ENCODE peak calls at places on chromosomes 6 and 20, in seven cellular contexts. One of them, this sample, is unnamed.

GRCh38 chr6:80460396-80460912 is 354.0 kb downstream of the BCKDHB start:
- DNase-seq in fibroblast of lung: peak; percentile 51
- DNase-seq in K562: no peak
- DNase-seq in neural progenitor cell: no peak
- DNase-seq in HCT116: no peak
- DNase-seq in GM23338: no peak
- DNase-seq in astrocyte: no peak
- DNase-seq in this sample: peak; percentile 64

GRCh38 chr20:8449120-8449519 is 317.1 kb downstream of the PLCB1 start:
- DNase-seq in fibroblast of lung: peak; percentile 68
- DNase-seq in K562: no peak
- DNase-seq in neural progenitor cell: no peak
- DNase-seq in HCT116: no peak
- DNase-seq in GM23338: no peak
- DNase-seq in astrocyte: peak; percentile 54
- DNase-seq in this sample: peak; percentile 50

GRCh38 chr20:37901667-37902503 is 1.0 kb upstream of the VSTM2L start:
- DNase-seq in fibroblast of lung: peak; percentile 72
- DNase-seq in K562: peak; percentile 84
- DNase-seq in neural progenitor cell: peak; percentile 82
- DNase-seq in HCT116: peak; percentile 4
- DNase-seq in GM23338: peak; percentile 82
- DNase-seq in astrocyte: peak; percentile 64
- DNase-seq in this sample: peak; percentile 81

GRCh38 chr6:53928641-53929339 is 134.0 kb downstream of the LRRC1 start:
- DNase-seq in fibroblast of lung: peak; percentile 70
- DNase-seq in K562: no peak
- DNase-seq in neural progenitor cell: no peak
- DNase-seq in HCT116: peak; percentile 18
- DNase-seq in GM23338: no peak
- DNase-seq in astrocyte: peak; percentile 68
- DNase-seq in this sample: no peak

GRCh38 chr20:46901638-46902037 is 7.0 kb downstream of the EYA2 start:
- DNase-seq in fibroblast of lung: no peak
- DNase-seq in K562: no peak
- DNase-seq in neural progenitor cell: no peak
- DNase-seq in HCT116: no peak
- DNase-seq in GM23338: no peak
- DNase-seq in astrocyte: no peak
- DNase-seq in this sample: no peak

GRCh38 chr20:25044660-25045342 is 13.1 kb downstream of the ACSS1 start:
- DNase-seq in fibroblast of lung: no peak
- DNase-seq in K562: no peak
- DNase-seq in neural progenitor cell: no peak
- DNase-seq in HCT116: no peak
- DNase-seq in GM23338: no peak
- DNase-seq in astrocyte: no peak
- DNase-seq in this sample: no peak

GRCh38 chr6:110518281-110518623 is 41.8 kb upstream of the SLC22A16 start:
- DNase-seq in fibroblast of lung: no peak
- DNase-seq in K562: no peak
- DNase-seq in neural progenitor cell: peak; percentile 43
- DNase-seq in HCT116: no peak
- DNase-seq in GM23338: peak; percentile 69
- DNase-seq in astrocyte: no peak
- DNase-seq in this sample: peak; percentile 61

GRCh38 chr6:139407718-139408222 is 33.3 kb upstream of the CITED2 start:
- DNase-seq in fibroblast of lung: peak; percentile 100
- DNase-seq in K562: no peak
- DNase-seq in neural progenitor cell: peak; percentile 17
- DNase-seq in HCT116: no peak
- DNase-seq in GM23338: no peak
- DNase-seq in astrocyte: peak; percentile 100
- DNase-seq in this sample: peak; percentile 94

GRCh38 chr6:54010340-54011276 is 100.6 kb upstream of the MLIP start:
- DNase-seq in fibroblast of lung: peak; percentile 9
- DNase-seq in K562: no peak
- DNase-seq in neural progenitor cell: no peak
- DNase-seq in HCT116: no peak
- DNase-seq in GM23338: no peak
- DNase-seq in astrocyte: no peak
- DNase-seq in this sample: no peak

GRCh38 chr6:29887819-29888581 is 54.3 kb upstream of the HLA-A start:
- DNase-seq in fibroblast of lung: peak; percentile 10
- DNase-seq in K562: no peak
- DNase-seq in neural progenitor cell: peak; percentile 47
- DNase-seq in HCT116: peak; percentile 18
- DNase-seq in GM23338: peak; percentile 85
- DNase-seq in astrocyte: no peak
- DNase-seq in this sample: peak; percentile 73

GRCh38 chr6:39365281-39366074 is 43.0 kb upstream of the KCNK16 start:
- DNase-seq in fibroblast of lung: peak; percentile 75
- DNase-seq in K562: no peak
- DNase-seq in neural progenitor cell: no peak
- DNase-seq in HCT116: no peak
- DNase-seq in GM23338: no peak
- DNase-seq in astrocyte: peak; percentile 57
- DNase-seq in this sample: peak; percentile 88

GRCh38 chr6:20916081-20916480 is 381.8 kb downstream of the CDKAL1 start:
- DNase-seq in fibroblast of lung: peak; percentile 39
- DNase-seq in K562: no peak
- DNase-seq in neural progenitor cell: no peak
- DNase-seq in HCT116: no peak
- DNase-seq in GM23338: no peak
- DNase-seq in astrocyte: peak; percentile 31
- DNase-seq in this sample: peak; percentile 78

GRCh38 chr6:4172368-4172767 is 37.0 kb upstream of the ECI2 start:
- DNase-seq in fibroblast of lung: no peak
- DNase-seq in K562: peak; percentile 6
- DNase-seq in neural progenitor cell: no peak
- DNase-seq in HCT116: no peak
- DNase-seq in GM23338: no peak
- DNase-seq in astrocyte: no peak
- DNase-seq in this sample: no peak

GRCh38 chr6:127737009-127737486 is 160.1 kb downstream of the C6orf58 start:
- DNase-seq in fibroblast of lung: peak; percentile 60
- DNase-seq in K562: peak; percentile 12
- DNase-seq in neural progenitor cell: peak; percentile 70
- DNase-seq in HCT116: peak; percentile 74
- DNase-seq in GM23338: peak; percentile 84
- DNase-seq in astrocyte: peak; percentile 44
- DNase-seq in this sample: peak; percentile 79

GRCh38 chr20:57828696-57829095 is 118.9 kb upstream of the PMEPA1 start:
- DNase-seq in fibroblast of lung: no peak
- DNase-seq in K562: no peak
- DNase-seq in neural progenitor cell: no peak
- DNase-seq in HCT116: no peak
- DNase-seq in GM23338: no peak
- DNase-seq in astrocyte: no peak
- DNase-seq in this sample: no peak

GRCh38 chr6:155324993-155325392 is 10.7 kb upstream of the TFB1M start:
- DNase-seq in fibroblast of lung: no peak
- DNase-seq in K562: no peak
- DNase-seq in neural progenitor cell: no peak
- DNase-seq in HCT116: no peak
- DNase-seq in GM23338: no peak
- DNase-seq in astrocyte: no peak
- DNase-seq in this sample: no peak

GRCh38 chr6:169806718-169807117 is 55.3 kb downstream of the ERMARD start:
- DNase-seq in fibroblast of lung: no peak
- DNase-seq in K562: no peak
- DNase-seq in neural progenitor cell: no peak
- DNase-seq in HCT116: no peak
- DNase-seq in GM23338: no peak
- DNase-seq in astrocyte: no peak
- DNase-seq in this sample: no peak

GRCh38 chr6:136587527-136587926 is 37.3 kb upstream of the MAP7 start:
- DNase-seq in fibroblast of lung: no peak
- DNase-seq in K562: no peak
- DNase-seq in neural progenitor cell: no peak
- DNase-seq in HCT116: no peak
- DNase-seq in GM23338: no peak
- DNase-seq in astrocyte: no peak
- DNase-seq in this sample: peak; percentile 12

GRCh38 chr6:41288025-41288777 is 1.7 kb upstream of the TREM1 start:
- DNase-seq in fibroblast of lung: no peak
- DNase-seq in K562: no peak
- DNase-seq in neural progenitor cell: no peak
- DNase-seq in HCT116: no peak
- DNase-seq in GM23338: no peak
- DNase-seq in astrocyte: no peak
- DNase-seq in this sample: peak; percentile 54

GRCh38 chr6:166566026-166567011 is 20.2 kb downstream of the RAMACL start:
- DNase-seq in fibroblast of lung: no peak
- DNase-seq in K562: no peak
- DNase-seq in neural progenitor cell: no peak
- DNase-seq in HCT116: no peak
- DNase-seq in GM23338: no peak
- DNase-seq in astrocyte: no peak
- DNase-seq in this sample: no peak

GRCh38 chr20:59783020-59784010 is 150.1 kb downstream of the SYCP2 start:
- DNase-seq in fibroblast of lung: peak; percentile 10
- DNase-seq in K562: peak; percentile 67
- DNase-seq in neural progenitor cell: peak; percentile 87
- DNase-seq in HCT116: peak; percentile 32
- DNase-seq in GM23338: peak; percentile 89
- DNase-seq in astrocyte: peak; percentile 0
- DNase-seq in this sample: peak; percentile 56

GRCh38 chr6:37176268-37177082 is 6.5 kb downstream of the PIM1 start:
- DNase-seq in fibroblast of lung: no peak
- DNase-seq in K562: no peak
- DNase-seq in neural progenitor cell: no peak
- DNase-seq in HCT116: no peak
- DNase-seq in GM23338: peak; percentile 62
- DNase-seq in astrocyte: no peak
- DNase-seq in this sample: no peak

GRCh38 chr6:97765480-97765879 is 482.5 kb upstream of the MMS22L start:
- DNase-seq in fibroblast of lung: peak; percentile 83
- DNase-seq in K562: no peak
- DNase-seq in neural progenitor cell: no peak
- DNase-seq in HCT116: no peak
- DNase-seq in GM23338: no peak
- DNase-seq in astrocyte: peak; percentile 77
- DNase-seq in this sample: peak; percentile 74

GRCh38 chr6:56046576-56046975 is 171.2 kb upstream of the BMP5 start:
- DNase-seq in fibroblast of lung: peak; percentile 88
- DNase-seq in K562: no peak
- DNase-seq in neural progenitor cell: no peak
- DNase-seq in HCT116: no peak
- DNase-seq in GM23338: no peak
- DNase-seq in astrocyte: peak; percentile 86
- DNase-seq in this sample: peak; percentile 45

GRCh38 chr6:139028242-139028657 is 295 bp upstream of the ABRACL start:
- DNase-seq in fibroblast of lung: no peak
- DNase-seq in K562: no peak
- DNase-seq in neural progenitor cell: peak; percentile 72
- DNase-seq in HCT116: no peak
- DNase-seq in GM23338: peak; percentile 92
- DNase-seq in astrocyte: no peak
- DNase-seq in this sample: peak; percentile 72

GRCh38 chr6:142716097-142716496 is 228.9 kb downstream of the HIVEP2 start:
- DNase-seq in fibroblast of lung: no peak
- DNase-seq in K562: no peak
- DNase-seq in neural progenitor cell: no peak
- DNase-seq in HCT116: no peak
- DNase-seq in GM23338: peak; percentile 23
- DNase-seq in astrocyte: no peak
- DNase-seq in this sample: no peak

GRCh38 chr6:40540790-40541189 is 46.4 kb downstream of the LRFN2 start:
- DNase-seq in fibroblast of lung: no peak
- DNase-seq in K562: no peak
- DNase-seq in neural progenitor cell: no peak
- DNase-seq in HCT116: no peak
- DNase-seq in GM23338: no peak
- DNase-seq in astrocyte: no peak
- DNase-seq in this sample: no peak

GRCh38 chr20:40781340-40781916 is 92.4 kb upstream of the MAFB start:
- DNase-seq in fibroblast of lung: no peak
- DNase-seq in K562: no peak
- DNase-seq in neural progenitor cell: no peak
- DNase-seq in HCT116: no peak
- DNase-seq in GM23338: no peak
- DNase-seq in astrocyte: no peak
- DNase-seq in this sample: no peak

GRCh38 chr20:25297141-25297905 is 49.4 kb downstream of the PYGB start:
- DNase-seq in fibroblast of lung: no peak
- DNase-seq in K562: no peak
- DNase-seq in neural progenitor cell: no peak
- DNase-seq in HCT116: no peak
- DNase-seq in GM23338: no peak
- DNase-seq in astrocyte: no peak
- DNase-seq in this sample: no peak

GRCh38 chr20:50041238-50041915 is 58.6 kb downstream of the SNAI1 start:
- DNase-seq in fibroblast of lung: no peak
- DNase-seq in K562: no peak
- DNase-seq in neural progenitor cell: no peak
- DNase-seq in HCT116: no peak
- DNase-seq in GM23338: no peak
- DNase-seq in astrocyte: no peak
- DNase-seq in this sample: no peak
- H3K4me2 ChIP-seq in fibroblast of lung: no peak overlapping the region
- H3K4me2 ChIP-seq in K562: no peak overlapping the region
- H3K4me2 ChIP-seq in neural progenitor cell: no peak overlapping the region
- H3K4me2 ChIP-seq in HCT116: no peak overlapping the region
- H3K4me2 ChIP-seq in GM23338: no peak overlapping the region
- H3K4me2 ChIP-seq in astrocyte: no peak overlapping the region
- H3K4me2 ChIP-seq in this sample: no peak overlapping the region

GRCh38 chr20:61437280-61438206 is 185.5 kb downstream of the CDH4 start:
- DNase-seq in fibroblast of lung: peak; percentile 95
- DNase-seq in K562: no peak
- DNase-seq in neural progenitor cell: peak; percentile 82
- DNase-seq in HCT116: no peak
- DNase-seq in GM23338: peak; percentile 64
- DNase-seq in astrocyte: peak; percentile 94
- DNase-seq in this sample: peak; percentile 12
- H3K4me3 ChIP-seq in fibroblast of lung: no peak overlapping the region
- H3K4me3 ChIP-seq in K562: no peak overlapping the region
- H3K4me3 ChIP-seq in neural progenitor cell: peak overlapping the region; percentile 33
- H3K4me3 ChIP-seq in HCT116: no peak overlapping the region
- H3K4me3 ChIP-seq in GM23338: peak overlapping the region; percentile 28
- H3K4me3 ChIP-seq in astrocyte: peak overlapping the region; percentile 15
- H3K4me3 ChIP-seq in this sample: no peak overlapping the region

DNA sequence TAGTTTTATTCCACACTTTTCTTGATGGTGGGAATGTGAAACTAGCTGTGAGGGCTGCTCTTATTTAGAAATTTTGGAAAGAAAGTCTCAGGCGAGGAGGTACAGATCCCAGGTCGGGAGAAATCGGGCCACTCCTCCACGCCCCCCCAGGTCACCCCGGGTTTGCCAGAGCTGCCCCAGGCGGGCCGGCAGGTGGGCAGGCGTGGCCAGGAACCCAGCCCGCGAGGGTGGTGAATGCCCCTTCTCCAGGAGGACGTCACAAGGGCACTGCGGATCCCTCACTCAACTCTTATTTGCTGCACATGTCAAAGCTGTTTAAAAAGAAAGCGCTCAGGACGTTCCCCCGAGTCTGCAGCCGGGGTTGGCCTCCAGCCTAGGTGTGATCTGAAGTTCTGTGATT is 60.5 kb upstream of the SLCO4A1 start:
- DNase-seq in fibroblast of lung: no peak
- DNase-seq in K562: no peak
- DNase-seq in neural progenitor cell: no peak
- DNase-seq in HCT116: no peak
- DNase-seq in GM23338: no peak
- DNase-seq in astrocyte: no peak
- DNase-seq in this sample: no peak
- TF ChIP-seq EZH2 in fibroblast of lung: peak; percentile 24
- TF ChIP-seq EZH2 in K562: no peak
- TF ChIP-seq EZH2 in neural progenitor cell: no peak
- TF ChIP-seq EZH2 in HCT116: no peak
- TF ChIP-seq EZH2 in GM23338: no peak
- TF ChIP-seq EZH2 in astrocyte: no peak
- TF ChIP-seq EZH2 in this sample: no peak

GRCh38 chr20:54114109-54114508 is 43.7 kb upstream of the BCAS1 start:
- DNase-seq in fibroblast of lung: no peak
- DNase-seq in K562: no peak
- DNase-seq in neural progenitor cell: no peak
- DNase-seq in HCT116: no peak
- DNase-seq in GM23338: no peak
- DNase-seq in astrocyte: no peak
- DNase-seq in this sample: no peak
- H3K4me2 ChIP-seq in fibroblast of lung: no peak overlapping the region
- H3K4me2 ChIP-seq in K562: no peak overlapping the region
- H3K4me2 ChIP-seq in neural progenitor cell: no peak overlapping the region
- H3K4me2 ChIP-seq in HCT116: no peak overlapping the region
- H3K4me2 ChIP-seq in GM23338: no peak overlapping the region
- H3K4me2 ChIP-seq in astrocyte: no peak overlapping the region
- H3K4me2 ChIP-seq in this sample: no peak overlapping the region